ENCODE peak calls at places on chromosomes 3 and 15, in five cellular contexts. O, B, I, P and C are unnamed samples.
A peak's percentile ranks its signal among the peaks of the same experiment; 100 is the strongest.

GRCh38 chr3:23884481-23884880 is 32.3 kb downstream of the NKIRAS1 start:
- DNase-seq in O (no peak), B (no peak), I (no peak), P (no peak), C (no peak)

GRCh38 chr15:68304611-68305337 is 27.2 kb downstream of the FEM1B start:
- DNase-seq in O (peak; percentile 1), B (no peak), I (no peak), P (no peak), C (peak; percentile 49)

GRCh38 chr15:68396068-68396467 is 35.9 kb downstream of the ITGA11 start:
- DNase-seq in O (no peak), B (no peak), I (no peak), P (no peak), C (no peak)

GRCh38 chr3:134362221-134362620 is 12.0 kb downstream of the AMOTL2 start:
- DNase-seq in O (no peak), B (no peak), I (peak; percentile 74), P (no peak), C (no peak)

GRCh38 chr3:186682734-186683133 is 16.9 kb downstream of the HRG start:
- DNase-seq in O (no peak), B (no peak), I (no peak), P (no peak), C (no peak)

GRCh38 chr15:63312286-63312685 is 34.9 kb downstream of the APH1B start:
- DNase-seq in O (no peak), B (no peak), I (no peak), P (no peak), C (no peak)

GRCh38 chr3:65953301-65953812 is 85.4 kb downstream of the MAGI1 start:
- DNase-seq in O (peak; percentile 98), B (peak; percentile 96), I (no peak), P (peak; percentile 86), C (peak; percentile 77)

GRCh38 chr15:51642696-51643095 is 20.1 kb upstream of the DMXL2 start:
- DNase-seq in O (no peak), B (no peak), I (no peak), P (no peak), C (no peak)

GRCh38 chr3:47428585-47429145 is 47.1 kb downstream of the SCAP start:
- DNase-seq in O (no peak), B (no peak), I (no peak), P (no peak), C (peak; percentile 48)

GRCh38 chr15:32919749-32920414 is 202.1 kb downstream of the GREM1 start:
- DNase-seq in O (no peak), B (no peak), I (no peak), P (no peak), C (no peak)

GRCh38 chr15:40146037-40146436 is 14.8 kb upstream of the BUB1B start:
- DNase-seq in O (no peak), B (no peak), I (no peak), P (no peak), C (no peak)

GRCh38 chr3:100518244-100518643 is 25.8 kb downstream of the TMEM45A start:
- DNase-seq in O (no peak), B (no peak), I (no peak), P (no peak), C (no peak)

GRCh38 chr3:56389213-56389830 is 78.9 kb downstream of the ERC2 start:
- DNase-seq in O (no peak), B (no peak), I (no peak), P (no peak), C (no peak)

GRCh38 chr3:11077466-11077865 is 76.8 kb upstream of the HRH1 start:
- DNase-seq in O (peak; percentile 22), B (no peak), I (no peak), P (no peak), C (no peak)

GRCh38 chr15:35256555-35256954 is 171.5 kb upstream of the NANOGP8 start:
- DNase-seq in O (no peak), B (no peak), I (no peak), P (no peak), C (no peak)

GRCh38 chr3:124592658-124593441 is 137.4 kb upstream of the UMPS start:
- DNase-seq in O (peak; percentile 95), B (peak; percentile 88), I (no peak), P (peak; percentile 59), C (no peak)

GRCh38 chr15:41660235-41661077 is at the start of gene MGA:
- DNase-seq in O (peak; percentile 92), B (peak; percentile 87), I (peak; percentile 91), P (peak; percentile 94), C (peak; percentile 91)

GRCh38 chr3:194867270-194867983 is 181.7 kb downstream of the FAM43A start:
- DNase-seq in O (peak; percentile 51), B (no peak), I (no peak), P (peak; percentile 68), C (no peak)

GRCh38 chr3:124887177-124887995 is at the start of gene ITGB5:
- DNase-seq in O (peak; percentile 83), B (peak; percentile 89), I (peak; percentile 91), P (peak; percentile 83), C (peak; percentile 81)

GRCh38 chr3:150124142-150124541 is 153.4 kb upstream of the PFN2 start:
- DNase-seq in O (no peak), B (no peak), I (no peak), P (no peak), C (no peak)

GRCh38 chr3:178284180-178284579 is 252.1 kb upstream of the KCNMB2 start:
- DNase-seq in O (no peak), B (no peak), I (no peak), P (no peak), C (no peak)

GRCh38 chr15:56215769-56216168 is 27.9 kb downstream of the RFX7 start:
- DNase-seq in O (no peak), B (no peak), I (no peak), P (no peak), C (no peak)

GRCh38 chr15:39312984-39313383 is 267.9 kb upstream of the THBS1 start:
- DNase-seq in O (peak; percentile 59), B (peak; percentile 34), I (no peak), P (peak; percentile 63), C (peak; percentile 40)

GRCh38 chr3:68931406-68932149 is 769 bp downstream of the TAFA4 start:
- DNase-seq in O (no peak), B (no peak), I (no peak), P (no peak), C (no peak)

GRCh38 chr3:25652921-25653320 is 11.8 kb downstream of the TOP2B start:
- DNase-seq in O (no peak), B (no peak), I (no peak), P (no peak), C (no peak)

GRCh38 chr3:143888846-143889245 is 40.6 kb upstream of the SLC9A9 start:
- DNase-seq in O (no peak), B (peak; percentile 4), I (no peak), P (no peak), C (no peak)

GRCh38 chr3:136631424-136631823 is 120.8 kb downstream of the STAG1 start:
- DNase-seq in O (no peak), B (no peak), I (no peak), P (no peak), C (no peak)

GRCh38 chr15:77118787-77119410 is 48.0 kb upstream of the TSPAN3 start:
- DNase-seq in O (peak; percentile 74), B (peak; percentile 52), I (no peak), P (peak; percentile 38), C (peak; percentile 58)

GRCh38 chr3:156795890-156796451 is 30.2 kb upstream of the LEKR1 start:
- DNase-seq in O (no peak), B (no peak), I (no peak), P (no peak), C (no peak)

GRCh38 chr3:134471521-134472193 is 14.1 kb downstream of the ANAPC13 start:
- DNase-seq in O (no peak), B (no peak), I (no peak), P (no peak), C (no peak)

GRCh38 chr15:76185716-76186115 is 125.6 kb downstream of the ETFA start:
- DNase-seq in O (no peak), B (peak; percentile 19), I (no peak), P (no peak), C (no peak)

DNA sequence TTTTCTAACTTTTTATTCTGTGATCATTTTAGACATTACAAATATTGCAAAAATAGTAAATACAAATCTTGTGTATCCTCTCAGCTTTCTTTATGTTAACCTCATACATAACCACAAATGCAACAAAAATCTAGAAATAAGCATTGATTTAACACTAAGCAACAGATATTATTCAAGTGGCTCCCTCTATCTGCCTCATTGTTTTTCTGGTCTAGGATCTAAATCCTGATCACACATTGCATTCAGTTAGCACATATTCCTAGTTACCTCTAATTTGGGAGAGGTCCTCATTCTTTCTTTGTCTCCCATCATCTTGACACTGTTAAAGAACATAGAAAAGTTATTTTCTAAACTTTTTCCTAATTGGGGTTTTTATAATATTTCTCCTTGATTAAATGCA is 1126.0 kb downstream of the ROBO2 start:
- DNase-seq in O (no peak), B (no peak), I (no peak), P (no peak), C (no peak)
- TF ChIP-seq CTCF in O (no peak), B (no peak), I (no peak), P (no peak), C (peak; percentile 9)

GRCh38 chr3:123202451-123202850 is 708 bp downstream of the SEC22A start:
- DNase-seq in O (no peak), B (no peak), I (no peak), P (no peak), C (no peak)

GRCh38 chr3:123198352-123198751 is 3.4 kb upstream of the SEC22A start:
- DNase-seq in O (no peak), B (no peak), I (no peak), P (no peak), C (no peak)

GRCh38 chr3:123201223-123201556 is 553 bp upstream of the SEC22A start:
- DNase-seq in O (no peak), B (no peak), I (no peak), P (no peak), C (no peak)

DNA sequence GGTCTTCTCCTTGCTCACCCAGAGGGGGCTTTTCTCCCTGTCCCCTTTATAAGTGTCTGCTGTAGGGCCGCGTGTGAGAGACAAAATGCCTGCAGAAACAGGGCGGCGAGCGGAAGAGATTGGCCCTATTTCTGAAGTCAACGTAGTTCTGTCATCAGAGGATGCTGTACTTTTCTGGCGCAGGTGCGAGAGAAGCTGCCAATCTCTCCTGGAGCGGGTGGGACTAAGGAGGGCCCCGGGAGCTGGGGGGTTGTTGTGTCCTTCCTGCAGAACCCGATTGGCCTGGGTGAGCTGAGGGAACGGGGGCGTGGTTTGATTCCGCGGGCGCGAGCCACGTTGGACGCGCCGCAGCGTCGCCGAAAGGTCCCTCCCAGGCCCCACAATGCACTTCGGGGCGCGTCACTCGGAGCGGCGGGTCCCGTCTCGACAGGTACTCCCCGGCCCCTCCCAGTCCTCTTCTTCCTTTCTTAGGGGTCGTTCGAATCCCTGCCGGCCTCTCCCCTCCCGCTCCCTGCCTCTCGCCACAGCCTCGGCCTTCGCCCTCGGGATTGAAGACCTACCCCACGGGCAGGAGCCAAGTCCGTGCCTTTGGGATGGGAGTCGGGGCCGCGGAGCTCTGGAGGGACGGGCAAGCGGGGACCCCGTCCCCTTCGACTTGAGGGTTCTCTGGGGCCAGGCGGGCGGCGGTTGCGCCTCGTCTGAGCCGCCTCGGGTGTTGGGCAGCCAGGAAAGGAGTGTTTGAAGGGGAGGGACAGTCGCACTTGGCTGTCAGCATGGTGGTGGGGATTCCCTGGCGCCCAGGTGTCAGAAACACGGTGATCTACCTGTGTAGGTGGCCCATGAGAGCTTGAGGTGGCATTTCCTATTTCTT is at the start of gene SEC22A:
- DNase-seq in O (peak; percentile 96), B (peak; percentile 97), I (peak; percentile 93), P (peak; percentile 97), C (peak; percentile 92)
- TF ChIP-seq POLR2A in O (peak; percentile 65), B (peak; percentile 83), I (peak; percentile 70), P (peak; percentile 76), C (peak; percentile 75)

GRCh38 chr15:62208884-62209283 is 43.8 kb upstream of the C2CD4B start:
- DNase-seq in O (no peak), B (no peak), I (no peak), P (no peak), C (no peak)
- H3K9me3 ChIP-seq in O (no peaks in the 10 kb centered on the region), B (no peaks in the 10 kb centered on the region), I (peaks cover 2% of the 10 kb centered on the region), P (peaks cover 3% of the 10 kb centered on the region), C (no peaks in the 10 kb centered on the region)

GRCh38 chr3:30502051-30502741 is 104.2 kb upstream of the TGFBR2 start:
- DNase-seq in O (no peak), B (no peak), I (no peak), P (no peak), C (no peak)
- TF ChIP-seq CTCF in O (no peak), B (no peak), I (no peak), P (no peak), C (no peak)